ENCODE peak calls at places on chromosome 17, in five cellular contexts. H, Y, T, G and Z are unnamed samples.

GRCh38 chr17:49491370-49491769 is 3.7 kb upstream of the NGFR start:
- DNase-seq in H (no peak), Y (no peak), T (no peak), G (no peak), Z (no peak)

GRCh38 chr17:36493956-36494355 is 7.5 kb downstream of the ZNHIT3 start:
- DNase-seq in H (no peak), Y (no peak), T (no peak), G (no peak), Z (no peak)

GRCh38 chr17:7852262-7852670 is 2.6 kb upstream of the TMEM88 start:
- DNase-seq in H (no peak), Y (no peak), T (no peak), G (no peak), Z (no peak)

GRCh38 chr17:14133104-14133503 is 63.8 kb downstream of the COX10 start:
- DNase-seq in H (no peak), Y (no peak), T (no peak), G (no peak), Z (no peak)

GRCh38 chr17:6713130-6713917 is at the start of gene SLC13A5:
- DNase-seq in H (peak; percentile 53), Y (peak; percentile 94), T (no peak), G (no peak), Z (peak; percentile 79)

GRCh38 chr17:79027925-79028491 is 4.0 kb downstream of the C1QTNF1 start:
- DNase-seq in H (no peak), Y (no peak), T (no peak), G (peak; percentile 61), Z (peak; percentile 89)

GRCh38 chr17:4657678-4658077 is 16.2 kb upstream of the ALOX15 start:
- DNase-seq in H (no peak), Y (no peak), T (no peak), G (no peak), Z (peak; percentile 75)

GRCh38 chr17:42354956-42355843 is 33.0 kb downstream of the STAT3 start:
- DNase-seq in H (no peak), Y (no peak), T (peak; percentile 61), G (peak; percentile 44), Z (peak; percentile 82)